ENCODE peak calls at places on chromosome 15, in five cellular contexts. Q is AML-193; J is CD8-positive, alpha-beta T cell; B is amniotic stem cell; Y is glutamatergic neuron. L is an unnamed sample.

GRCh38 chr15:83745771-83746170 is 91.8 kb downstream of the ADAMTSL3 start:
- DNase-seq in Y (no peak), J (no peak), Q (no peak), B (no peak), L (no peak)

GRCh38 chr15:29822100-29822684 is at the start of gene TJP1:
- DNase-seq in B (no peak), Y (peak), J (no peak), Q (no peak), L (no peak)

GRCh38 chr15:29571728-29572454 is 250.4 kb downstream of the TJP1 start:
- DNase-seq in Y (no peak), Q (no peak), J (no peak), B (no peak), L (no peak)

GRCh38 chr15:61916104-61916503 is 144.1 kb downstream of the VPS13C start:
- DNase-seq in B (peak), J (no peak), Y (no peak), Q (no peak), L (no peak)

GRCh38 chr15:27670481-27670880 is 428.6 kb downstream of the OCA2 start:
- DNase-seq in B (no peak), J (no peak), Q (no peak), Y (no peak), L (no peak)

GRCh38 chr15:67067161-67067853 is 1.9 kb downstream of the SMAD3 start:
- DNase-seq in B (no peak), Q (no peak), Y (peak), J (no peak), L (no peak)

GRCh38 chr15:80856809-80857377 is 77.7 kb downstream of the CEMIP start:
- DNase-seq in B (no peak), Y (no peak), Q (no peak), J (no peak), L (no peak)

GRCh38 chr15:62603757-62604156 is 438.7 kb upstream of the C2CD4B start:
- DNase-seq in Q (no peak), Y (no peak), J (no peak), B (no peak), L (no peak)